ENCODE peak calls at places on chromosome 15, in four cellular contexts. V is memory B cell, P is tibial artery, L is GM19239. U is an unnamed sample.

GRCh38 chr15:69138963-69139362 is 21.5 kb upstream of the GLCE start:
- DNase-seq in V (no peak), P (no peak), L (no peak), U (no peak)

GRCh38 chr15:67784057-67784781 is 41.1 kb upstream of the SKOR1 start:
- DNase-seq in V (peak; percentile 77), P (no peak), L (peak; percentile 54), U (no peak)

GRCh38 chr15:44207643-44208042 is 12.6 kb upstream of the FRMD5 start:
- DNase-seq in V (no peak), L (no peak), P (no peak), U (peak; percentile 82)

GRCh38 chr15:41512078-41512394 is 1.6 kb downstream of the LTK start:
- DNase-seq in P (no peak), V (no peak), L (no peak), U (no peak)

GRCh38 chr15:80402339-80402738 is 1.8 kb upstream of the ARNT2 start:
- DNase-seq in P (no peak), V (no peak), L (no peak), U (no peak)

GRCh38 chr15:99076109-99076508 is 28.8 kb upstream of the SYNM start:
- DNase-seq in P (no peak), L (no peak), V (no peak), U (no peak)

GRCh38 chr15:59392299-59392698 is 19.6 kb upstream of the MYO1E start:
- DNase-seq in L (no peak), P (no peak), V (no peak), U (no peak)

GRCh38 chr15:69132935-69133861 is 27.2 kb upstream of the GLCE start:
- DNase-seq in L (no peak), P (no peak), V (no peak), U (peak; percentile 55)

GRCh38 chr15:57591822-57592367 is at the start of gene MYZAP:
- DNase-seq in L (peak; percentile 40), V (peak; percentile 41), P (peak; percentile 28), U (peak; percentile 41)

GRCh38 chr15:62698646-62699045 is 343.9 kb upstream of the TPM1 start:
- DNase-seq in P (no peak), L (no peak), V (no peak), U (no peak)

GRCh38 chr15:48109856-48110531 is 10.8 kb upstream of the SLC24A5 start:
- DNase-seq in P (no peak), L (no peak), V (no peak), U (no peak)

GRCh38 chr15:52111517-52112202 is 915 bp downstream of the BCL2L10 start:
- DNase-seq in V (no peak), L (no peak), P (no peak), U (no peak)